ENCODE peak calls at places on chromosomes 12 and 14, in ten cellular contexts. One of them, this sample, is unnamed.

GRCh38 chr12:128853321-128854197 is at the start of gene GLT1D1:
- DNase-seq in Calu3: no peak
- DNase-seq in activated B cell treated with CpG ODN at 0.5 μM for 24 hours: peak
- DNase-seq in testis: no peak
- DNase-seq in CD4-positive, alpha-beta T cell: no peak
- DNase-seq in cardiac muscle cell: peak
- DNase-seq in dorsolateral prefrontal cortex: no peak
- DNase-seq in lung: no peak
- DNase-seq in AG04450: no peak
- DNase-seq in fibroblast of lung: no peak
- DNase-seq in this sample: peak

GRCh38 chr14:65153101-65153500 is 50.8 kb upstream of the MAX start:
- DNase-seq in CD4-positive, alpha-beta T cell: no peak
- DNase-seq in cardiac muscle cell: no peak
- DNase-seq in testis: peak
- DNase-seq in dorsolateral prefrontal cortex: no peak
- DNase-seq in lung: no peak
- DNase-seq in Calu3: no peak
- DNase-seq in AG04450: no peak
- DNase-seq in fibroblast of lung: no peak
- DNase-seq in activated B cell treated with CpG ODN at 0.5 μM for 24 hours: no peak
- DNase-seq in this sample: no peak

GRCh38 chr14:63492391-63492790 is 50.8 kb downstream of the PPP2R5E start:
- DNase-seq in fibroblast of lung: peak
- DNase-seq in Calu3: no peak
- DNase-seq in CD4-positive, alpha-beta T cell: no peak
- DNase-seq in testis: no peak
- DNase-seq in lung: no peak
- DNase-seq in AG04450: no peak
- DNase-seq in activated B cell treated with CpG ODN at 0.5 μM for 24 hours: no peak
- DNase-seq in dorsolateral prefrontal cortex: no peak
- DNase-seq in cardiac muscle cell: no peak
- DNase-seq in this sample: no peak

GRCh38 chr12:106247731-106248176 is at the start of gene CKAP4:
- DNase-seq in lung: peak
- DNase-seq in CD4-positive, alpha-beta T cell: peak
- DNase-seq in cardiac muscle cell: peak
- DNase-seq in testis: peak
- DNase-seq in Calu3: peak
- DNase-seq in activated B cell treated with CpG ODN at 0.5 μM for 24 hours: peak
- DNase-seq in AG04450: no peak
- DNase-seq in dorsolateral prefrontal cortex: no peak
- DNase-seq in fibroblast of lung: peak
- DNase-seq in this sample: peak

GRCh38 chr12:69689638-69690037 is 9.5 kb downstream of the BEST3 start:
- DNase-seq in lung: no peak
- DNase-seq in testis: no peak
- DNase-seq in fibroblast of lung: no peak
- DNase-seq in Calu3: no peak
- DNase-seq in activated B cell treated with CpG ODN at 0.5 μM for 24 hours: no peak
- DNase-seq in cardiac muscle cell: no peak
- DNase-seq in AG04450: no peak
- DNase-seq in dorsolateral prefrontal cortex: no peak
- DNase-seq in CD4-positive, alpha-beta T cell: no peak
- DNase-seq in this sample: no peak

GRCh38 chr14:52563120-52563519 is 10.5 kb downstream of the GPR137C start:
- DNase-seq in activated B cell treated with CpG ODN at 0.5 μM for 24 hours: no peak
- DNase-seq in Calu3: no peak
- DNase-seq in AG04450: peak
- DNase-seq in cardiac muscle cell: no peak
- DNase-seq in dorsolateral prefrontal cortex: no peak
- DNase-seq in CD4-positive, alpha-beta T cell: no peak
- DNase-seq in lung: no peak
- DNase-seq in testis: no peak
- DNase-seq in fibroblast of lung: peak
- DNase-seq in this sample: no peak

GRCh38 chr12:107329569-107330324 is 236.4 kb upstream of the CRY1 start:
- DNase-seq in CD4-positive, alpha-beta T cell: no peak
- DNase-seq in testis: no peak
- DNase-seq in activated B cell treated with CpG ODN at 0.5 μM for 24 hours: no peak
- DNase-seq in AG04450: no peak
- DNase-seq in cardiac muscle cell: no peak
- DNase-seq in lung: no peak
- DNase-seq in dorsolateral prefrontal cortex: no peak
- DNase-seq in Calu3: no peak
- DNase-seq in fibroblast of lung: peak
- DNase-seq in this sample: no peak

GRCh38 chr12:65642006-65642695 is 182.1 kb upstream of the HMGA2 start:
- DNase-seq in activated B cell treated with CpG ODN at 0.5 μM for 24 hours: no peak
- DNase-seq in dorsolateral prefrontal cortex: no peak
- DNase-seq in cardiac muscle cell: no peak
- DNase-seq in testis: no peak
- DNase-seq in CD4-positive, alpha-beta T cell: no peak
- DNase-seq in fibroblast of lung: no peak
- DNase-seq in Calu3: no peak
- DNase-seq in lung: no peak
- DNase-seq in AG04450: no peak
- DNase-seq in this sample: no peak

GRCh38 chr12:51238510-51239334 is at the start of gene DAZAP2:
- DNase-seq in fibroblast of lung: peak
- DNase-seq in AG04450: peak
- DNase-seq in lung: peak
- DNase-seq in cardiac muscle cell: peak
- DNase-seq in CD4-positive, alpha-beta T cell: peak
- DNase-seq in testis: peak
- DNase-seq in Calu3: peak
- DNase-seq in activated B cell treated with CpG ODN at 0.5 μM for 24 hours: peak
- DNase-seq in dorsolateral prefrontal cortex: peak
- DNase-seq in this sample: peak
- TF ChIP-seq CTCF in fibroblast of lung: peak
- TF ChIP-seq CTCF in AG04450: peak
- TF ChIP-seq CTCF in lung: no peak
- TF ChIP-seq CTCF in cardiac muscle cell: peak
- TF ChIP-seq CTCF in CD4-positive, alpha-beta T cell: peak
- TF ChIP-seq CTCF in testis: peak
- TF ChIP-seq CTCF in Calu3: no peak
- TF ChIP-seq CTCF in activated B cell treated with CpG ODN at 0.5 μM for 24 hours: no peak
- TF ChIP-seq CTCF in dorsolateral prefrontal cortex: peak
- TF ChIP-seq CTCF in this sample: peak

GRCh38 chr14:29799718-29800117 is 127.9 kb downstream of the PRKD1 start:
- DNase-seq in lung: no peak
- DNase-seq in dorsolateral prefrontal cortex: no peak
- DNase-seq in activated B cell treated with CpG ODN at 0.5 μM for 24 hours: no peak
- DNase-seq in testis: no peak
- DNase-seq in CD4-positive, alpha-beta T cell: no peak
- DNase-seq in cardiac muscle cell: no peak
- DNase-seq in Calu3: no peak
- DNase-seq in AG04450: no peak
- DNase-seq in fibroblast of lung: no peak
- DNase-seq in this sample: no peak

GRCh38 chr14:29803045-29803444 is 124.6 kb downstream of the PRKD1 start:
- DNase-seq in lung: no peak
- DNase-seq in CD4-positive, alpha-beta T cell: no peak
- DNase-seq in AG04450: no peak
- DNase-seq in fibroblast of lung: no peak
- DNase-seq in activated B cell treated with CpG ODN at 0.5 μM for 24 hours: no peak
- DNase-seq in testis: no peak
- DNase-seq in cardiac muscle cell: no peak
- DNase-seq in Calu3: no peak
- DNase-seq in dorsolateral prefrontal cortex: no peak
- DNase-seq in this sample: no peak

GRCh38 chr14:29798776-29799175 is 128.9 kb downstream of the PRKD1 start:
- DNase-seq in CD4-positive, alpha-beta T cell: no peak
- DNase-seq in testis: no peak
- DNase-seq in fibroblast of lung: no peak
- DNase-seq in dorsolateral prefrontal cortex: no peak
- DNase-seq in activated B cell treated with CpG ODN at 0.5 μM for 24 hours: no peak
- DNase-seq in cardiac muscle cell: no peak
- DNase-seq in Calu3: no peak
- DNase-seq in AG04450: no peak
- DNase-seq in lung: no peak
- DNase-seq in this sample: no peak

GRCh38 chr14:29802211-29802610 is 125.4 kb downstream of the PRKD1 start:
- DNase-seq in fibroblast of lung: no peak
- DNase-seq in cardiac muscle cell: no peak
- DNase-seq in dorsolateral prefrontal cortex: no peak
- DNase-seq in CD4-positive, alpha-beta T cell: no peak
- DNase-seq in AG04450: no peak
- DNase-seq in Calu3: no peak
- DNase-seq in activated B cell treated with CpG ODN at 0.5 μM for 24 hours: no peak
- DNase-seq in testis: no peak
- DNase-seq in lung: no peak
- DNase-seq in this sample: no peak

DNA sequence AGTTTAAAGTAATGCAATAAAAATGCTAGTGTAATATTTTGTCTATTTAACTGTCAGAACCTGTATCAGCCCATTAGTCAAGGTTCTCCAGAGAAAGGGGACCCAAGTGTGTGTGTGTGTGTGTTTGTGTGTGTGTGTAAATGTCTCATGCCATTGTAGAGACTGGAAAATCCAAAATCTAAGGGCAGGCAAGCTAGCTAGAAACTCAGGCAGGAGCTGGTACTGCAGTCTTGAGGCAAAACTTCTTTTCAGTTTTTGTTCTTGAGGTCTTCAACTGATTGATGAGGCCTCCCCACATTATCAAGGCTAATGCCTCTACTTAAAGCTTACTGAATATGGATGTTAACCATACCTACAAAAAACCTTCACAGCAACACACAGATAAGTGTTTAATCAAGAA is 126.7 kb downstream of the PRKD1 start:
- DNase-seq in lung: no peak
- DNase-seq in testis: no peak
- DNase-seq in AG04450: no peak
- DNase-seq in cardiac muscle cell: no peak
- DNase-seq in CD4-positive, alpha-beta T cell: no peak
- DNase-seq in dorsolateral prefrontal cortex: no peak
- DNase-seq in activated B cell treated with CpG ODN at 0.5 μM for 24 hours: no peak
- DNase-seq in fibroblast of lung: no peak
- DNase-seq in Calu3: no peak
- DNase-seq in this sample: no peak
- TF ChIP-seq CTCF in lung: no peak
- TF ChIP-seq CTCF in testis: no peak
- TF ChIP-seq CTCF in AG04450: peak
- TF ChIP-seq CTCF in cardiac muscle cell: peak
- TF ChIP-seq CTCF in CD4-positive, alpha-beta T cell: no peak
- TF ChIP-seq CTCF in dorsolateral prefrontal cortex: no peak
- TF ChIP-seq CTCF in activated B cell treated with CpG ODN at 0.5 μM for 24 hours: no peak
- TF ChIP-seq CTCF in fibroblast of lung: peak
- TF ChIP-seq CTCF in Calu3: no peak
- TF ChIP-seq CTCF in this sample: peak

DNA sequence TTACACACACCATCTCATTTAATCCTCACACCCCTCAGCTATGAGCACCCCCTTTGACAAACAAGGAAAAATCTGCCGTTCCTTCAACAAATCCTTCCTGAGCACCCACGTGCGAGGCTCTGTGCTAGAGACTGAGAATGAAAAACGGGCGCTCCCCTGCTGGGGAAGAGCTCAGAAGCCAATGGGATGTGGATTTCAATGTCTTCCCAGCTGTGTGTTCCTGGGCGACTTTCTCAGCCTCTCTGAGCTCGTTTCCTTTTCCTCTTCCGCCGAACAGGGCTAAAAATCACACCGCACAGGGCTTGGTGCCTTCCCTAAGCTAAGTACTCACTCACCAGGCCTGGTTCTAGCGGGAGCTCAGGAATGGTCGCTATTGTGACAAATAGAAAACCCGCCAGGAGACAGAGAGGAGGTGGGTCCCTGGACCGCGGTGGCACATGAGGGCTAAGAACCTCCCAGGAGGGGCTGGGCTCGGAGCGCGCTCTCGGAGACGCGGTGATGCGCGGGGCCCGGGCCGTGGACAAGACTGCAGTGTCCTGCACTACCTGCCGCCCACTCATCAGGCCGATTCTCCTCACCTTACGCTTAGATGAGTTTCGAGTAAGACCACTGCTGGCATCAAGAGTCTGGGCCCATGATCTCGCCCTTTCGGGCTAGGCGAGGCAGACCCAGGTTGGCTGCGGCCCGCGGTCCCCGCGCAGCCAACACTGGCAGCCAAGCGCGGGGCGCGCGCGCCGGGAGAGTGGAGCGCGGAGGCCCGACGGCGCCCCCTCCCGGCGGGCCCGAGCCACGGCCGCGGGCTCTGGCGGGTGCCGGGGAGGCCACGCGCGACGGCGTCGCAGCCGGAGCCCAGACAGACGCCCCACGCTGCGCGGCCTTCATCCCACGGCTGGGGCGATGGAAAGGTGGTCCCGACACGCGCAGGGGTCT is 17.0 kb downstream of the ZDHHC22 start:
- DNase-seq in lung: no peak
- DNase-seq in Calu3: peak
- DNase-seq in dorsolateral prefrontal cortex: peak
- DNase-seq in activated B cell treated with CpG ODN at 0.5 μM for 24 hours: peak
- DNase-seq in CD4-positive, alpha-beta T cell: peak
- DNase-seq in fibroblast of lung: peak
- DNase-seq in cardiac muscle cell: peak
- DNase-seq in AG04450: no peak
- DNase-seq in testis: peak
- DNase-seq in this sample: peak
- TF ChIP-seq CTCF in lung: peak
- TF ChIP-seq CTCF in Calu3: peak
- TF ChIP-seq CTCF in dorsolateral prefrontal cortex: peak
- TF ChIP-seq CTCF in activated B cell treated with CpG ODN at 0.5 μM for 24 hours: no peak
- TF ChIP-seq CTCF in CD4-positive, alpha-beta T cell: peak
- TF ChIP-seq CTCF in fibroblast of lung: no peak
- TF ChIP-seq CTCF in cardiac muscle cell: peak
- TF ChIP-seq CTCF in AG04450: no peak
- TF ChIP-seq CTCF in testis: peak
- TF ChIP-seq CTCF in this sample: peak

GRCh38 chr12:52760623-52761022 is 16.5 kb downstream of the KRT76 start:
- DNase-seq in testis: no peak
- DNase-seq in CD4-positive, alpha-beta T cell: no peak
- DNase-seq in AG04450: no peak
- DNase-seq in fibroblast of lung: no peak
- DNase-seq in lung: no peak
- DNase-seq in activated B cell treated with CpG ODN at 0.5 μM for 24 hours: no peak
- DNase-seq in dorsolateral prefrontal cortex: no peak
- DNase-seq in Calu3: no peak
- DNase-seq in cardiac muscle cell: no peak
- DNase-seq in this sample: no peak

GRCh38 chr12:52761802-52762201 is 15.3 kb downstream of the KRT76 start:
- DNase-seq in testis: no peak
- DNase-seq in CD4-positive, alpha-beta T cell: no peak
- DNase-seq in dorsolateral prefrontal cortex: no peak
- DNase-seq in fibroblast of lung: no peak
- DNase-seq in lung: no peak
- DNase-seq in cardiac muscle cell: no peak
- DNase-seq in Calu3: no peak
- DNase-seq in AG04450: no peak
- DNase-seq in activated B cell treated with CpG ODN at 0.5 μM for 24 hours: no peak
- DNase-seq in this sample: no peak

GRCh38 chr12:52757449-52758176 is 19.5 kb downstream of the KRT76 start:
- DNase-seq in dorsolateral prefrontal cortex: no peak
- DNase-seq in cardiac muscle cell: no peak
- DNase-seq in CD4-positive, alpha-beta T cell: no peak
- DNase-seq in fibroblast of lung: no peak
- DNase-seq in Calu3: no peak
- DNase-seq in AG04450: no peak
- DNase-seq in lung: no peak
- DNase-seq in activated B cell treated with CpG ODN at 0.5 μM for 24 hours: no peak
- DNase-seq in testis: no peak
- DNase-seq in this sample: no peak

GRCh38 chr12:52759218-52759617 is 17.9 kb downstream of the KRT76 start:
- DNase-seq in testis: no peak
- DNase-seq in fibroblast of lung: no peak
- DNase-seq in dorsolateral prefrontal cortex: no peak
- DNase-seq in cardiac muscle cell: no peak
- DNase-seq in activated B cell treated with CpG ODN at 0.5 μM for 24 hours: no peak
- DNase-seq in lung: no peak
- DNase-seq in AG04450: no peak
- DNase-seq in CD4-positive, alpha-beta T cell: no peak
- DNase-seq in Calu3: no peak
- DNase-seq in this sample: no peak

GRCh38 chr12:52759695-52760094 is 17.4 kb downstream of the KRT76 start:
- DNase-seq in testis: no peak
- DNase-seq in Calu3: no peak
- DNase-seq in lung: no peak
- DNase-seq in fibroblast of lung: no peak
- DNase-seq in AG04450: no peak
- DNase-seq in CD4-positive, alpha-beta T cell: no peak
- DNase-seq in dorsolateral prefrontal cortex: no peak
- DNase-seq in activated B cell treated with CpG ODN at 0.5 μM for 24 hours: no peak
- DNase-seq in cardiac muscle cell: no peak
- DNase-seq in this sample: no peak
- TF ChIP-seq CTCF in testis: no peak
- TF ChIP-seq CTCF in Calu3: no peak
- TF ChIP-seq CTCF in lung: no peak
- TF ChIP-seq CTCF in fibroblast of lung: no peak
- TF ChIP-seq CTCF in AG04450: no peak
- TF ChIP-seq CTCF in CD4-positive, alpha-beta T cell: no peak
- TF ChIP-seq CTCF in dorsolateral prefrontal cortex: no peak
- TF ChIP-seq CTCF in activated B cell treated with CpG ODN at 0.5 μM for 24 hours: no peak
- TF ChIP-seq CTCF in cardiac muscle cell: no peak
- TF ChIP-seq CTCF in this sample: no peak

This sample was measured in neural crest cell.